ENCODE peak calls at places on chromosomes 13 and 19, in five cellular contexts. T, W, U, R and Q are unnamed samples.

GRCh38 chr19:48543121-48543710 is 8.8 kb upstream of the SULT2B1 start:
- DNase-seq in R (no peak), W (no peak), U (no peak), T (no peak), Q (no peak)

GRCh38 chr19:41741244-41741554 is 14.1 kb upstream of the CEACAM6 start:
- DNase-seq in T (no peak), W (no peak), U (no peak), R (no peak), Q (no peak)

GRCh38 chr13:49354719-49355118 is 89.1 kb downstream of the CAB39L start:
- DNase-seq in W (no peak), R (no peak), T (peak; percentile 25), U (no peak), Q (no peak)

GRCh38 chr13:90933097-90933826 is 414.2 kb upstream of the MIR17HG start:
- DNase-seq in T (no peak), W (no peak), U (no peak), R (no peak), Q (no peak)

GRCh38 chr19:48920949-48921348 is 12.6 kb upstream of the DHDH start:
- DNase-seq in T (no peak), W (no peak), R (no peak), U (no peak), Q (no peak)

GRCh38 chr13:47100214-47100853 is 203.5 kb upstream of the HTR2A start:
- DNase-seq in T (no peak), W (no peak), U (peak; percentile 8), R (no peak), Q (peak; percentile 45)

GRCh38 chr13:35630551-35631275 is 154.2 kb upstream of the MAB21L1 start:
- DNase-seq in T (peak; percentile 52), W (no peak), R (peak; percentile 7), U (peak; percentile 36), Q (no peak)

GRCh38 chr13:34458756-34459462 is 483.2 kb upstream of the NBEA start:
- DNase-seq in T (no peak), R (no peak), W (no peak), U (no peak), Q (no peak)

GRCh38 chr13:51807041-51807440 is 3.1 kb upstream of the DHRS12 start:
- DNase-seq in T (no peak), W (no peak), U (no peak), R (no peak), Q (no peak)

GRCh38 chr13:25180795-25181537 is 8.9 kb upstream of the AMER2 start:
- DNase-seq in U (no peak), T (no peak), W (no peak), R (no peak), Q (peak; percentile 84)

GRCh38 chr19:35738887-35739229 is 3.4 kb downstream of the IGFLR1 start:
- DNase-seq in T (no peak), U (no peak), W (no peak), R (no peak), Q (no peak)

GRCh38 chr19:403221-404036 is 5.5 kb downstream of the C2CD4C start:
- DNase-seq in W (no peak), U (peak; percentile 62), R (no peak), T (no peak), Q (no peak)

DNA sequence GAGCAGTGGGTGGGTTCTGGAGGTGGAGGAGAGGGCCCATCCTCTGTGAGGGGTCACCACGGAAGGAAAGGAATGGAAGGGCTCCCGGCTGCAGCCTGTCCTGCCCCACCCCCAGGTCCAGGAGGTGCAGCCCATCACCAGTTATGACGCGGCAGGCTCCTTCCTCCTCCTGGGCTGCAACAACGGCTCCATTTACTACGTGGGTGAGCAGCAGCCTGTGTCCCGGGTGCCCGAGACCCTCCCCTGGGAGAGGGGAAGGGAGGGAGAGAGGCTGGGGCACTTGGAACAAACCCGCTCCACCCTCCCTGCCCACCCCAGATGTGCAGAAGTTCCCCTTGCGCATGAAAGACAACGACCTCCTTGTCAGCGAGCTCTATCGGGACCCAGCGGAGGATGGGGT is 6.6 kb downstream of the SHKBP1 start:
- DNase-seq in W (no peak), T (no peak), U (no peak), R (no peak), Q (no peak)
- H3K9ac ChIP-seq in W (no peak overlapping the region), T (no peak overlapping the region), U (no peak overlapping the region), R (no peak overlapping the region), Q (no peak overlapping the region)

GRCh38 chr13:62375653-62376052 is 960.0 kb upstream of the PCDH20 start:
- DNase-seq in W (no peak), T (no peak), U (no peak), R (no peak), Q (no peak)
- TF ChIP-seq EP300 in W (no peak), T (no peak), U (no peak), R (no peak), Q (no peak)

GRCh38 chr19:57708641-57709354 is at the start of gene ZNF154:
- DNase-seq in W (peak; percentile 65), U (no peak), T (no peak), R (no peak), Q (no peak)
- TF ChIP-seq RFX5 in W (no peak), U (no peak), T (no peak), R (no peak), Q (no peak)

DNA sequence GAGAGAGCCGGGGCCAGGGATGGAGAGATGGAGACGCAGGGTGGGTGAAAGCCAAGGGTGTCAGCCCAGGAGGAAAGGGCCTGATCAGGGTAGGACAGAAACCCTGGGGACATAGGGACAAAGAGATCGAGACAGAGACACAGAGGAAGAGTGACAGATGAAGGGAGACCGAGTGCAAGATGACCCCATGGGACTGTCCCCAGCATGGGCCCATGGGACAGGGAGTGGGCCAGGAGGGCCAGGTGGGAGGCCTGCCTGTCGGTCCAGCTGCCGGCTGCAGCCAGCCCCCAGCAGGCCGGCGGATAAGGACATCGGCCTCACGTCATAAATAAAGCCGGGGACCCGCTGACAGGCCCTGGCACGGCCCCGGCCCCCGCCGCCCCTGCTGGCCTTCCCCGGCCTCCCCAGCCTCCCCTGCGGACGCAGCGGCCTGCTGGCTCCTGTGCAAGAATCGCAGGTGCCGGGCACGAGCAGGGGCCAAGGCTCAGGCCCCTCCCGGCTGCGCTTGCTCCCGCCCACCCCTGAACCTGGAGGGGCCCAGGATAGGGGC is 6.3 kb downstream of the REX1BD start:
- DNase-seq in W (no peak), T (no peak), U (peak; percentile 48), R (no peak), Q (no peak)
- H3K9ac ChIP-seq in W (no peak overlapping the region), T (no peak overlapping the region), U (no peak overlapping the region), R (peak overlapping the region; percentile 30), Q (no peak overlapping the region)

GRCh38 chr19:23440207-23440606 is 44.9 kb upstream of the ZNF91 start:
- DNase-seq in T (no peak), W (no peak), U (peak; percentile 30), R (peak; percentile 43), Q (no peak)

GRCh38 chr19:23437901-23438300 is 42.6 kb upstream of the ZNF91 start:
- DNase-seq in W (no peak), T (no peak), U (no peak), R (no peak), Q (no peak)

GRCh38 chr19:23436944-23437343 is 41.7 kb upstream of the ZNF91 start:
- DNase-seq in U (no peak), W (no peak), T (no peak), R (peak; percentile 33), Q (no peak)

GRCh38 chr19:23440791-23441190 is 45.5 kb upstream of the ZNF91 start:
- DNase-seq in W (no peak), U (peak; percentile 39), R (peak; percentile 41), T (no peak), Q (no peak)

DNA sequence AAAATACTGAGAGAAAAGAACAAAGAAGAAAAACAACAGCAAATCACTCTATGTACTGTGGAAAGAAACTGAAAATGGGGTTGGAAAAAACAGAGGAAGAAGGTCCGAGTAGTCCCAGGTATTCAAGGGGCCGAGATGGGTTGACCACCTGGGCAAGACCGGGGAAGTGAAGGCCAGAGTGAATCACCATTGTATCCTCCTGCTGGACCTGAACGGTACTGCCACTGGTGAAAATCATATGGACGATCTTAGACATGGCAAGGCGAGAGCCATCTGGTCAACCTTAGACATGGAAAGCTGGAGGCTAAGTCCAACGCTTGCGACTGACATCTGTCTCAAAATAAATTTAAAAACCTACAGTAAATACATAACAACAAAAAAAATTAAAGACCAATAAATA is 44.4 kb upstream of the ZNF91 start:
- DNase-seq in T (no peak), U (no peak), W (no peak), R (peak; percentile 31), Q (no peak)
- TF ChIP-seq EP300 in T (no peak), U (no peak), W (no peak), R (no peak), Q (no peak)

GRCh38 chr13:21620858-21621257 is 16.9 kb upstream of the MICU2 start:
- DNase-seq in R (no peak), W (no peak), U (no peak), T (no peak), Q (no peak)

GRCh38 chr13:21619633-21620220 is 15.8 kb upstream of the MICU2 start:
- DNase-seq in R (no peak), U (no peak), W (no peak), T (no peak), Q (no peak)

GRCh38 chr13:21625366-21625765 is 21.4 kb upstream of the MICU2 start:
- DNase-seq in W (no peak), T (peak; percentile 61), U (peak; percentile 36), R (no peak), Q (no peak)
- TF ChIP-seq RFX5 in W (no peak), T (no peak), U (no peak), R (no peak), Q (no peak)